ENCODE peak calls at places on chromosomes 7 and 10, in ten cellular contexts. B is fibroblast of mammary gland; N is NCI-H1105; L is thyroid gland; F is CD8-positive, alpha-beta memory T cell; U is T1000; E is NCI-H446 treated with DMSO at 0.1 percent for 48 hours; V is sciatic nerve; Y is GM23248; C is activated naive CD4-positive, alpha-beta T cell treated with Interleukin-2 at 50 U/mL for 16 hours. T is an unnamed sample.

GRCh38 chr7:112757337-112757736 is 32.9 kb downstream of the TMEM168 start:
- DNase-seq in L (no peak), B (no peak), U (no peak), F (no peak), C (no peak), Y (no peak), E (no peak), V (no peak), N (no peak), T (no peak)

GRCh38 chr10:266974-267425 is 131.7 kb downstream of the ZMYND11 start:
- DNase-seq in L (no peak), B (peak), V (no peak), E (no peak), C (no peak), Y (peak), U (no peak), F (no peak), N (no peak), T (no peak)

GRCh38 chr10:62980697-62981495 is 152.2 kb upstream of the NRBF2 start:
- DNase-seq in F (no peak), B (peak), V (no peak), L (no peak), E (no peak), Y (peak), C (peak), U (no peak), N (no peak), T (no peak)

GRCh38 chr10:30313579-30314376 is 35.3 kb downstream of the MTPAP start:
- DNase-seq in V (no peak), Y (no peak), E (no peak), N (no peak), F (no peak), L (no peak), B (no peak), C (no peak), U (no peak), T (no peak)

GRCh38 chr7:5278781-5279180 is 4.0 kb upstream of the SLC29A4 start:
- DNase-seq in Y (no peak), E (no peak), B (no peak), L (no peak), U (no peak), V (no peak), F (no peak), N (no peak), C (no peak), T (no peak)

GRCh38 chr10:87656431-87657072 is 3.1 kb upstream of the PAPSS2 start:
- DNase-seq in F (peak), L (no peak), N (no peak), E (no peak), V (no peak), C (no peak), U (no peak), B (peak), Y (peak), T (no peak)

GRCh38 chr7:14691597-14692203 is 210.9 kb downstream of the DGKB start:
- DNase-seq in L (peak), U (peak), E (no peak), N (peak), B (peak), Y (peak), F (peak), V (peak), C (peak), T (peak)

GRCh38 chr7:151330181-151330580 is 11.4 kb upstream of the NUB1 start:
- DNase-seq in F (no peak), U (no peak), L (no peak), C (no peak), V (no peak), Y (no peak), N (no peak), B (no peak), E (no peak), T (no peak)

GRCh38 chr10:44801383-44802327 is 109.5 kb upstream of the TMEM72 start:
- DNase-seq in E (peak), Y (peak), B (peak), F (no peak), N (peak), V (peak), C (no peak), L (peak), U (peak), T (no peak)

GRCh38 chr10:118256209-118256608 is 85.9 kb downstream of the FAM204A start:
- DNase-seq in U (no peak), N (no peak), E (no peak), L (no peak), C (no peak), V (no peak), Y (no peak), F (no peak), B (no peak), T (no peak)

GRCh38 chr7:48424731-48425130 is 253.5 kb downstream of the ABCA13 start:
- DNase-seq in E (peak), U (no peak), F (no peak), L (no peak), C (no peak), Y (peak), N (no peak), V (no peak), B (peak), T (no peak)

GRCh38 chr10:70293169-70293813 is 9.5 kb upstream of the NPFFR1 start:
- DNase-seq in E (no peak), B (no peak), V (no peak), F (no peak), C (no peak), N (no peak), U (no peak), Y (no peak), L (no peak), T (no peak)

T was measured in activated effector memory CD4-positive, alpha-beta T cell treated with anti-CD3 and anti-CD28 coated beads, Interleukin-2, amount 50 U/mL, for 16 hours.